ENCODE peak calls at places on chromosomes 11 and 22, in seven cellular contexts. B is mammary epithelial cell; D is hepatocyte; M is PC-9; T is transverse colon; E is fibroblast of lung; J is CD4-positive, CD25-positive, alpha-beta regulatory T cell. Q is an unnamed sample.

GRCh38 chr22:18152519-18152918 is 2.5 kb downstream of the USP18 start:
- DNase-seq in T (no peak), M (no peak), B (no peak), J (no peak), D (no peak), E (no peak), Q (peak; percentile 36)

GRCh38 chr22:49569286-49570031 is 258.2 kb downstream of the BRD1 start:
- DNase-seq in D (no peak), J (no peak), E (no peak), T (peak; percentile 4), M (no peak), B (no peak), Q (no peak)

GRCh38 chr11:848380-848931 is 5.8 kb downstream of the TSPAN4 start:
- DNase-seq in T (peak; percentile 61), B (no peak), E (no peak), D (peak; percentile 71), J (peak; percentile 66), M (no peak), Q (peak; percentile 67)

GRCh38 chr22:43004362-43005035 is 10.4 kb downstream of the PACSIN2 start:
- DNase-seq in T (peak; percentile 64), B (no peak), J (no peak), E (peak; percentile 68), D (peak; percentile 66), M (no peak), Q (no peak)

GRCh38 chr11:94922675-94923347 is 50.5 kb downstream of the CWC15 start:
- DNase-seq in M (no peak), D (no peak), B (no peak), J (no peak), E (no peak), T (no peak), Q (no peak)

GRCh38 chr11:132379540-132379939 is 1009.1 kb downstream of the NTM start:
- DNase-seq in T (no peak), B (no peak), M (no peak), D (no peak), E (no peak), J (no peak), Q (no peak)

GRCh38 chr11:117045196-117045595 is 53.0 kb downstream of the SIK3 start:
- DNase-seq in T (peak; percentile 55), J (no peak), D (peak; percentile 57), B (no peak), E (peak; percentile 82), M (no peak), Q (no peak)

GRCh38 chr11:74710291-74710938 is 20.8 kb downstream of the CHRDL2 start:
- DNase-seq in T (no peak), J (no peak), D (peak; percentile 46), B (no peak), M (no peak), E (no peak), Q (no peak)

GRCh38 chr11:40797981-40798380 is 661.5 kb downstream of the LRRC4C start:
- DNase-seq in B (peak; percentile 2), D (no peak), J (no peak), T (no peak), E (no peak), M (no peak), Q (no peak)

GRCh38 chr11:116375221-116375620 is 397.6 kb downstream of the BUD13 start:
- DNase-seq in B (no peak), D (no peak), T (no peak), M (no peak), J (no peak), E (no peak), Q (no peak)

GRCh38 chr22:35491908-35492380 is 48.7 kb upstream of the RASD2 start:
- DNase-seq in D (no peak), E (no peak), J (no peak), T (no peak), B (no peak), M (no peak), Q (no peak)

GRCh38 chr11:18312663-18313420 is 9.1 kb downstream of the HPS5 start:
- DNase-seq in T (no peak), E (no peak), B (peak; percentile 76), D (no peak), J (no peak), M (peak; percentile 99), Q (no peak)

GRCh38 chr11:14905104-14906033 is 13.3 kb upstream of the CYP2R1 start:
- DNase-seq in M (no peak), D (peak; percentile 58), B (no peak), J (peak; percentile 83), T (peak; percentile 65), E (peak; percentile 60), Q (peak; percentile 83)

GRCh38 chr22:27100789-27101188 is 443.4 kb downstream of the MIAT start:
- DNase-seq in M (peak; percentile 40), T (no peak), D (peak; percentile 70), B (peak; percentile 9), E (no peak), J (no peak), Q (no peak)

GRCh38 chr22:43342347-43343261 is 568 bp downstream of the SCUBE1 start:
- DNase-seq in B (no peak), J (no peak), D (peak; percentile 11), T (no peak), M (no peak), E (no peak), Q (no peak)

GRCh38 chr22:23178512-23179254 is 1.6 kb upstream of the BCR start:
- DNase-seq in T (peak; percentile 72), D (peak; percentile 85), J (peak; percentile 54), B (peak; percentile 32), E (peak; percentile 56), M (no peak), Q (peak; percentile 73)

GRCh38 chr11:32713496-32713895 is 81.0 kb downstream of the CCDC73 start:
- DNase-seq in J (no peak), E (peak; percentile 20), T (no peak), D (peak; percentile 16), B (no peak), M (no peak), Q (no peak)

GRCh38 chr22:49464024-49464423 is 363.6 kb downstream of the BRD1 start:
- DNase-seq in E (no peak), M (no peak), J (no peak), D (no peak), T (no peak), B (no peak), Q (no peak)

GRCh38 chr11:93773045-93773477 is 11.0 kb upstream of the MED17 start:
- DNase-seq in D (peak; percentile 16), T (no peak), E (no peak), B (no peak), M (no peak), J (no peak), Q (no peak)

GRCh38 chr22:27983361-27983791 is 64.3 kb upstream of the PITPNB start:
- DNase-seq in E (no peak), J (no peak), B (no peak), M (no peak), D (no peak), T (no peak), Q (no peak)

GRCh38 chr11:11611381-11611780 is 10.4 kb downstream of the GALNT18 start:
- DNase-seq in M (no peak), J (no peak), T (no peak), D (no peak), E (no peak), B (no peak), Q (no peak)

GRCh38 chr22:20159088-20159487 is 8.2 kb upstream of the CCDC188 start:
- DNase-seq in D (no peak), M (no peak), E (no peak), T (no peak), J (no peak), B (no peak), Q (no peak)

GRCh38 chr22:46827072-46827780 is 64.8 kb downstream of the TBC1D22A start:
- DNase-seq in T (no peak), D (no peak), J (no peak), M (no peak), E (no peak), B (no peak), Q (peak; percentile 16)

GRCh38 chr22:38176170-38176741 is 5.4 kb downstream of the PLA2G6 start:
- DNase-seq in T (peak; percentile 56), D (peak; percentile 62), J (peak; percentile 18), B (peak; percentile 80), E (peak; percentile 75), M (no peak), Q (peak; percentile 65)
- H3K4me1 ChIP-seq in T (peaks cover 36% of the 10 kb centered on the region), D (peaks cover 22% of the 10 kb centered on the region), J (peaks cover 34% of the 10 kb centered on the region), B (peaks cover 54% of the 10 kb centered on the region), E (peaks cover 27% of the 10 kb centered on the region), M (peaks cover 68% of the 10 kb centered on the region), Q (peaks cover 54% of the 10 kb centered on the region)

GRCh38 chr11:121366970-121367369 is 74.4 kb downstream of the SC5D start:
- DNase-seq in E (no peak), T (no peak), B (no peak), J (no peak), D (no peak), M (no peak), Q (no peak)
- H3K27ac ChIP-seq in E (no peak overlapping the region), T (no peak overlapping the region), B (no peak overlapping the region), J (peak overlapping the region; percentile 30), D (no peak overlapping the region), M (no peak overlapping the region), Q (peak overlapping the region; percentile 12)

GRCh38 chr11:70292166-70292565 is 21.7 kb downstream of the PPFIA1 start:
- DNase-seq in B (no peak), M (no peak), E (no peak), D (no peak), T (no peak), J (no peak), Q (no peak)

GRCh38 chr11:70290341-70291065 is 20.0 kb downstream of the PPFIA1 start:
- DNase-seq in E (no peak), D (no peak), B (peak; percentile 64), T (no peak), J (no peak), M (no peak), Q (no peak)

GRCh38 chr11:70292863-70293262 is 22.4 kb downstream of the PPFIA1 start:
- DNase-seq in M (peak; percentile 35), J (no peak), E (no peak), T (no peak), B (no peak), D (no peak), Q (no peak)

GRCh38 chr11:70289582-70289981 is 19.1 kb downstream of the PPFIA1 start:
- DNase-seq in T (no peak), B (no peak), M (no peak), E (no peak), D (no peak), J (no peak), Q (no peak)
- H3K4me1 ChIP-seq in T (no peaks in the 10 kb centered on the region), B (peaks cover 11% of the 10 kb centered on the region), M (no peaks in the 10 kb centered on the region), E (no peaks in the 10 kb centered on the region), D (no peaks in the 10 kb centered on the region), J (no peaks in the 10 kb centered on the region), Q (no peaks in the 10 kb centered on the region)

DNA sequence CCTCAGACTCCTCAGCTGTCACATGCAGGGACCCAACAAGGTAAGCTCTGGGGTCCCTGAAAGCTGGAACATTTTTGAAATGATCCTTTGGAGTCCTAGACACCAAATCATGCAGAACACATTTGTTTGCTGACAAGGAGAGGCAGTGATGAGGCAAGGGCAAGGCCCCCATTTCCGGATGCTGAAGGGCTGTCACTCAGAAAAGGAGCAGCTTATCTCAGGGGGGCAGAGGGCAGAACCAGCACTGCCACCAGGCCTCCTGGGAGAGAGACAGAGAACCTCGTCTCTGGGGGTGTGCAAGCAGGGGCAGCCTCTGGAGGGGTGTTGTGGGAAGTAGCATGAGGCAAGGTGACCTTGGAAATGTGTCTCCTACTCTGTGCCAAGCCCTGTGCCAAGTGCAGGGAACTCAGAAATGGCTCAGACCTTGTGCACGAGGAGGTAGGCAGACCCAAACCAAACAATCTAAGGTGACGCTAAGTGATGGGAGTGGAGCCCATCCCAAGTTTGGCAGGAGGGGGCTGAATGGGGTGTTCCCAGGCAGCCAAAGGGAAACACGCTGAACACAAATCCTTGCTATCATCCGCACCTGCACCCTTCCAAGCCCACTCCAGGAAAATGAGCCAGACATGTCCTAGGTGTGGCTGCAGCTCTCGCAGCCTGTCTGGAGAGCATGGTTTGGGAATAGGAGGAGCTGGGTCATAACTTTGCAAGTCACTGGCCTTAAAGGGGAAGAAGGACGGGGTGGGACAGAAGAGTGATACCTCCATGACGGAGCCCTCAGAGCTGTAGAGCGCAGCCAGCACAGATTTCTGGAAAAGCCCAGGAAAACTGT is 94.2 kb downstream of the PDE2A start:
- DNase-seq in T (peak; percentile 4), J (no peak), E (no peak), M (no peak), D (no peak), B (no peak), Q (no peak)
- H3K27ac ChIP-seq in T (no peak overlapping the region), J (no peak overlapping the region), E (no peak overlapping the region), M (no peak overlapping the region), D (no peak overlapping the region), B (no peak overlapping the region), Q (no peak overlapping the region)

Q was measured in CD8-positive, alpha-beta T cell.